ENCODE peak calls at places on chromosomes 4 and X, in six cellular contexts. G is ovary, A is choroid plexus epithelial cell, C is BJ, H is astrocyte of the spinal cord, R is lower leg skin. N is an unnamed sample.

GRCh38 chr4:105241456-105241855 is 94.8 kb downstream of the TET2 start:
- DNase-seq in A (no peak), R (no peak), C (no peak), G (no peak), H (no peak), N (no peak)

GRCh38 chr4:47367761-47368160 is 95.7 kb downstream of the COMMD8 start:
- DNase-seq in G (no peak), C (no peak), H (no peak), R (no peak), A (no peak), N (no peak)

GRCh38 chr4:175637762-175638161 is 174.3 kb downstream of the GPM6A start:
- DNase-seq in H (no peak), A (no peak), C (no peak), R (no peak), G (no peak), N (no peak)

GRCh38 chrX:35561985-35562384 is 236.2 kb upstream of the MAGEB16 start:
- DNase-seq in R (no peak), C (no peak), H (no peak), G (no peak), A (no peak), N (no peak)

GRCh38 chrX:24203072-24203808 is 53.7 kb downstream of the ZFX start:
- DNase-seq in H (no peak), C (no peak), G (no peak), R (no peak), A (no peak), N (no peak)

GRCh38 chr4:158209825-158210807 is at the start of gene TMEM144:
- DNase-seq in C (peak), A (peak), R (peak), G (peak), H (peak), N (no peak)

GRCh38 chr4:183838987-183839712 is 66.0 kb upstream of the STOX2 start:
- DNase-seq in A (peak), G (no peak), R (no peak), H (peak), C (no peak), N (no peak)

GRCh38 chrX:13685126-13685763 is 3.7 kb upstream of the RAB9A start:
- DNase-seq in H (no peak), R (no peak), C (no peak), A (peak), G (no peak), N (no peak)

GRCh38 chr4:165457793-165458192 is 79.0 kb downstream of the CPE start:
- DNase-seq in H (no peak), A (no peak), C (no peak), R (no peak), G (no peak), N (no peak)

GRCh38 chr4:65983062-65983461 is 312.8 kb upstream of the EPHA5 start:
- DNase-seq in G (no peak), R (no peak), C (no peak), H (peak), A (peak), N (no peak)

GRCh38 chr4:2535386-2536192 is 858 bp upstream of the FAM193A start:
- DNase-seq in A (peak), C (no peak), H (peak), R (peak), G (peak), N (no peak)

GRCh38 chr4:56040842-56041241 is 92.1 kb downstream of the CEP135 start:
- DNase-seq in A (no peak), G (no peak), H (no peak), R (no peak), C (no peak), N (no peak)

GRCh38 chrX:45806410-45807121 is 605.9 kb upstream of the DIPK2B start:
- DNase-seq in R (no peak), A (peak), C (peak), G (no peak), H (peak), N (no peak)

GRCh38 chrX:2468406-2469195 is 32.2 kb downstream of the DHRSX start:
- DNase-seq in G (no peak), C (no peak), R (no peak), H (no peak), A (no peak), N (no peak)

GRCh38 chrX:153873282-153874090 is 12.5 kb downstream of the L1CAM start:
- DNase-seq in R (no peak), A (no peak), C (no peak), G (no peak), H (no peak), N (no peak)

GRCh38 chrX:40278340-40279090 is 180.8 kb upstream of the BCOR start:
- DNase-seq in R (no peak), C (no peak), H (peak), A (peak), G (no peak), N (no peak)

GRCh38 chr4:2823301-2823670 is 20.4 kb upstream of the ADD1 start:
- DNase-seq in G (no peak), H (no peak), C (no peak), R (peak), A (no peak), N (no peak)

GRCh38 chrX:115233497-115234219 is at the start of gene LRCH2:
- DNase-seq in G (peak), R (peak), A (peak), H (peak), C (no peak), N (no peak)

GRCh38 chrX:66675541-66675940 is 36.7 kb upstream of the EDA2R start:
- DNase-seq in A (no peak), G (no peak), H (no peak), C (no peak), R (no peak), N (no peak)

GRCh38 chr4:61555789-61556188 is 355.7 kb downstream of the ADGRL3 start:
- DNase-seq in G (no peak), H (peak), C (no peak), A (peak), R (no peak), N (no peak)

GRCh38 chr4:91147067-91147466 is 1019.9 kb downstream of the CCSER1 start:
- DNase-seq in H (no peak), R (no peak), C (no peak), G (no peak), A (no peak), N (no peak)

GRCh38 chr4:150683775-150684350 is 101.9 kb downstream of the MAB21L2 start:
- DNase-seq in C (no peak), R (no peak), H (no peak), G (no peak), A (no peak), N (no peak)

GRCh38 chrX:140866446-140866845 is 135.9 kb upstream of the SPANXB1 start:
- DNase-seq in H (no peak), A (no peak), R (no peak), C (no peak), G (no peak), N (no peak)

GRCh38 chr4:42371306-42372063 is 25.8 kb upstream of the SHISA3 start:
- DNase-seq in A (peak), H (peak), R (no peak), C (no peak), G (no peak), N (peak)

GRCh38 chrX:105564536-105564935 is 257.8 kb upstream of the NRK start:
- DNase-seq in C (peak), G (no peak), A (peak), R (no peak), H (peak), N (no peak)

GRCh38 chrX:41909068-41909467 is 14.3 kb downstream of the CASK start:
- DNase-seq in A (no peak), C (no peak), G (no peak), H (no peak), R (no peak), N (no peak)

GRCh38 chrX:102712967-102713677 is 874 bp downstream of the GPRASP2 start:
- DNase-seq in H (peak), A (peak), C (no peak), G (peak), R (peak), N (no peak)

GRCh38 chrX:96837808-96838207 is 45.9 kb upstream of the RPA4 start:
- DNase-seq in A (peak), C (no peak), R (no peak), G (no peak), H (peak), N (no peak)

GRCh38 chr4:114384629-114385028 is 214.0 kb upstream of the UGT8 start:
- DNase-seq in A (peak), H (peak), C (no peak), R (no peak), G (no peak), N (no peak)

GRCh38 chrX:128460835-128461234 is 408.6 kb upstream of the ACTRT1 start:
- DNase-seq in G (no peak), C (no peak), R (no peak), A (no peak), H (no peak), N (no peak)

GRCh38 chr4:108166441-108167315 is 2.1 kb downstream of the LEF1 start:
- DNase-seq in G (no peak), R (no peak), A (no peak), C (no peak), H (peak), N (no peak)

GRCh38 chr4:156475322-156475721 is 496.3 kb downstream of the PDGFC start:
- DNase-seq in C (no peak), A (peak), R (no peak), H (peak), G (no peak), N (no peak)
- H3K4me3 ChIP-seq in C (no peak), A (no peak), R (no peak), H (no peak), G (no peak), N (no peak)

DNA sequence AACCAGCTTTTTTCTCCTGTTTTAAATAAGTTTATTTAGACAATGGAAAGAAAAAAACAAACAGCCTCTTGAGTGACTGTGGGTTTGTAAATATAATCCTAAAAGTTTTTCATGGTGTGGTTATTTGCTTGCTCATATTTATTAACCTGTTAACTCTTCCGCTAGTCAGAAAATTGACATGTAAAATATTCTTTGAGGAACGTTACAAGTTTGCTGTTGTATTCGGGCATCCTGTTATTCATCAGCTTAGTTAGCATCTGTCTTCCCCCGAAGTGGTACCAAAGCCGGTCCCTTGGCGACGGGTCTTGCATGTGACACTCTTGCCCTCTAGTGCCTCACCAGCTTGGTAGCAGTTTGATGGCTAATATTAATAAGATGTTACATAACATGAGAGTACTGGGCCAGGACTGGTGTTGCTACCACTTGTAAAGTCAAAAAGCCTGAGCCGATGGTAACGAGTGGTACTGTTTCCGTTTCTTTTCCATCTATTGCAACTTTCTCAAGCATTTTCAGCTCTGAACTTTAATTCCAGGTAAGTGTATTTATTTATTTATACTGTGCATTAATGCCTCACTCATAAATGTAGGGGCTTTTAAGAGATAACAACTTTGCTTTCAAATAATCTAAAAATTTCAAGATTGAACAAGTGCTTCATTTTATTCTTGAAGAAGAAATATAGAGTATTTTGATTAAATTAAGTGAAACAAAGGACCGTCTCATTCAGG is at the start of gene NDST3:
- DNase-seq in C (no peak), A (peak), H (peak), R (no peak), G (peak), N (no peak)
- TF ChIP-seq CTCF in C (peak), A (peak), H (peak), R (no peak), G (no peak), N (peak)

DNA sequence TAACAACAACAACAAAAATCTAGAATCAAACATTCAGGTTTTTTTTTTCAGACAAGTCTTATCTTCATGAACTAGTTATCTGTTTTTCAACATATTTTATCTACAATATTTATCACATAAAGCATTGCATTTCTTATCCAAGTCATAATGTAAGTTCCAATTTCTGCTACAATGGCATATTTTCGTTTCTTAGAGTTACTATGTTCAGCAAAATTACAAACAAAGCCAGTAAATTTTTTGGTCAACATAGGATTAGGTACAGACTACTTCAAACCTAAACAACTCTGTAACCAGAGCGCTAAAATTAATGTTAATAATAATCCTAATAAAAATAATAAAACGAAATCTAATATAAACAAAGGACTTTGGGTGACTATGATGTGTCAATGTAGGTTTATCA is 165.4 kb upstream of the TACR3 start:
- DNase-seq in C (no peak), H (no peak), R (no peak), A (no peak), G (no peak), N (no peak)
- H3K4me3 ChIP-seq in C (no peak), H (no peak), R (no peak), A (no peak), G (no peak), N (no peak)

DNA sequence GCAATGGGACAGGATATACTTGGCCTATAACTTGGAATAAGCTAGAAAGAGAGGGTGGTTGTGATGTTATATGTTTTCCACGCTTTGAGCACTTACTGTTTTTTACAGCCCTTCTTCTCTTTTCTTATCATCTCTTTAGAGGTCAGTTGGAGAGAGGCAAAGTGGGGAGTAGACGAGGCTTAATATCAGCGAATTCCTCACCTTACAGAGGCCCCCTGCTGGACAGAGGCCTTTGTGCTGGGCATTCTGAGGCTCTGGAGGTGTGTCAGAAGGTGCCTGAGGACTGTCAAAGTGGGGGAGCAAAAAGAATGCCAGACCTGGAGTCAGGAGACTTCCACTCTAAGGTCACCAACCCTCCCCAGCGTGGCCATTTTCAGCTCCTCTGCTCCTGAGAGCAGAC is 42.5 kb downstream of the MAMLD1 start:
- DNase-seq in C (no peak), R (no peak), H (no peak), A (no peak), G (no peak), N (no peak)
- TF ChIP-seq CTCF in C (no peak), R (no peak), H (peak), A (peak), G (no peak), N (peak)

GRCh38 chr4:985123-985830 is 1.6 kb upstream of the IDUA start:
- DNase-seq in C (no peak), G (no peak), A (peak), H (no peak), R (peak), N (no peak)

GRCh38 chr4:982814-983213 is 4.0 kb upstream of the IDUA start:
- DNase-seq in C (no peak), R (no peak), G (no peak), A (no peak), H (no peak), N (no peak)

GRCh38 chr4:986428-986948 is 356 bp upstream of the IDUA start:
- DNase-seq in H (no peak), A (peak), C (no peak), R (no peak), G (no peak), N (no peak)

GRCh38 chr4:982291-982690 is 4.6 kb upstream of the IDUA start:
- DNase-seq in H (no peak), R (no peak), G (no peak), C (no peak), A (no peak), N (no peak)

DNA sequence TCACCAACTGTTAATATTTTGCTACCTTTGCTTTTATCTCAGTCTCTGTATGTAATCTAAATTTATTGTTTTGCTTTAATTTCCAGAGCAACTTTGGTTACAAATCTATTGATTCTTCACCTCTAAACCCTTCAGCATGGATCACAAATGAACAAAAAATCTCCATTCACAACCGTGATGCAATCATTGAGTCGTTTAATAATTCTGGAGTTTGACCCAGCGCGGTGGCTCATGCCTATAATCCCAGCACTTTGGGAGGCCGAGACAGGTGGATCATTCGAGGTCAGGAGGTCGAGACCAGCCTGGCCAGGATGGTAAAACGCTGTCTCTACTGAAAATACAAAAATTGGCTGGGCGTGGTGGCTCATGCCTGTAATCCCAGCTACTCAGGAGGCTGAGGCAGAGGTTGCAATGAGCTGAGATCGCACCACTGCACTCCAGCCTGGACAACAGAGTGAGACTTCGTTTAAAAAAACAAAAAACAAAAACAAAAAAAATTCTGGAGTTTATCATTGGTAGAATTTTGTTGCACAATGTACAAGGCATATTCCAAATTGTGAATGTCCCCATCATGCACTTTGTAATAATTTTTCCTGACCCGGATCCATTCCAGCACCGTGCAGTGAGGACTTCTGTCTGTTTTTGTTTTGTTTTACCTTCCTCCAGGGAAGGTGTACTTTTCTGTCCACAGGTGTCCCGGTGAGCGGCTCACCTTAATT is 2.3 kb upstream of the IDUA start:
- DNase-seq in H (no peak), C (no peak), A (no peak), R (no peak), G (no peak), N (no peak)
- H3K4me3 ChIP-seq in H (no peak), C (peak), A (no peak), R (no peak), G (no peak), N (no peak)

DNA sequence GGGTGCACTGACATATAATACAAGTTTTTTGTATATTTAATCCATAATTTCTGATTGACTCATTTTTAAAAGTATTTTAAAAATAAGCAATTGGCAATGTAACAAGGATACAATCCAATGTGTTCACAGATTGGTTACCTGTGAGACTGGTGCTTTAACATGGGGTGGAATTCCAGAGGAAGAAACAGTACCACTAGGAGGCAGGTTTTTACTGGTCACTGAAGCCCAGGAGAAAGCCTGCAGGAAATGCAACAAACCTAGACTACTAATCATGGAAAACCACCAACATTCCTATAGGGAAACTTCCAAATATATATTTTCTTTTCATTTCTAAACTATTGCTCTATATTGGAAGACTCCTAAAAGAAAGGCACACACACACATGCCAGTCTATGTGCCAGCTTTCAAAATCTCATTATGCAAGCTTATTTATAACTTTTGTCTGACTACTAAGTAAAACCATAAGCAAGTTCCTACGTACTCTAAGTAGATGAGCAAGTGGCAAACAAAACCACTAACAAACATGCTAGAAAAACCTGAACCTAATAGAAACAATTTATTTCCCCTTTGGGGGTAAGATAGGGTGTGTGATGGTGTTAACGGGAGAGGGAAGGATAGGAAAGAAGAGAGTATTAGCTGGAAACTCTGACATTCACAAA is 19.2 kb downstream of the G3BP2 start:
- DNase-seq in A (peak), G (no peak), R (no peak), H (peak), C (no peak), N (no peak)
- TF ChIP-seq CTCF in A (peak), G (no peak), R (no peak), H (peak), C (peak), N (no peak)

N was measured in GM12864.